ENCODE peak calls at places on chromosome 12, in four cellular contexts. One of them, this sample, is unnamed.

GRCh38 chr12:131407221-131408035 is 303.5 kb upstream of the SFSWAP start:
- DNase-seq in WERI-Rb-1: no peak
- DNase-seq in activated naive CD4-positive, alpha-beta T cell treated with Interleukin-2 at 50 U/mL for 16 hours: no peak
- DNase-seq in activated T-cell treated with anti-CD3 and anti-CD28 coated beads, Interleukin-2, amount 50 U/mL, for 72 hours: no peak
- DNase-seq in this sample: peak

GRCh38 chr12:90672081-90672480 is 282.9 kb downstream of the CCER1 start:
- DNase-seq in WERI-Rb-1: no peak
- DNase-seq in activated naive CD4-positive, alpha-beta T cell treated with Interleukin-2 at 50 U/mL for 16 hours: no peak
- DNase-seq in activated T-cell treated with anti-CD3 and anti-CD28 coated beads, Interleukin-2, amount 50 U/mL, for 72 hours: no peak
- DNase-seq in this sample: no peak

GRCh38 chr12:42296503-42297109 is 29.3 kb downstream of the ZCRB1 start:
- DNase-seq in activated naive CD4-positive, alpha-beta T cell treated with Interleukin-2 at 50 U/mL for 16 hours: no peak
- DNase-seq in WERI-Rb-1: no peak
- DNase-seq in activated T-cell treated with anti-CD3 and anti-CD28 coated beads, Interleukin-2, amount 50 U/mL, for 72 hours: no peak
- DNase-seq in this sample: no peak

GRCh38 chr12:12482959-12483358 is 79.7 kb downstream of the DUSP16 start:
- DNase-seq in WERI-Rb-1: no peak
- DNase-seq in activated naive CD4-positive, alpha-beta T cell treated with Interleukin-2 at 50 U/mL for 16 hours: no peak
- DNase-seq in activated T-cell treated with anti-CD3 and anti-CD28 coated beads, Interleukin-2, amount 50 U/mL, for 72 hours: no peak
- DNase-seq in this sample: no peak

GRCh38 chr12:116867523-116867922 is 13.7 kb downstream of the HRK start:
- DNase-seq in WERI-Rb-1: no peak
- DNase-seq in activated T-cell treated with anti-CD3 and anti-CD28 coated beads, Interleukin-2, amount 50 U/mL, for 72 hours: no peak
- DNase-seq in activated naive CD4-positive, alpha-beta T cell treated with Interleukin-2 at 50 U/mL for 16 hours: no peak
- DNase-seq in this sample: no peak

GRCh38 chr12:20588057-20588456 is 107.1 kb upstream of the SLCO1C1 start:
- DNase-seq in activated T-cell treated with anti-CD3 and anti-CD28 coated beads, Interleukin-2, amount 50 U/mL, for 72 hours: no peak
- DNase-seq in activated naive CD4-positive, alpha-beta T cell treated with Interleukin-2 at 50 U/mL for 16 hours: no peak
- DNase-seq in WERI-Rb-1: no peak
- DNase-seq in this sample: peak

GRCh38 chr12:11718768-11719253 is 69.3 kb downstream of the ETV6 start:
- DNase-seq in activated naive CD4-positive, alpha-beta T cell treated with Interleukin-2 at 50 U/mL for 16 hours: no peak
- DNase-seq in activated T-cell treated with anti-CD3 and anti-CD28 coated beads, Interleukin-2, amount 50 U/mL, for 72 hours: no peak
- DNase-seq in WERI-Rb-1: peak
- DNase-seq in this sample: peak

GRCh38 chr12:19575307-19576243 is 136.3 kb downstream of the AEBP2 start:
- DNase-seq in activated T-cell treated with anti-CD3 and anti-CD28 coated beads, Interleukin-2, amount 50 U/mL, for 72 hours: no peak
- DNase-seq in WERI-Rb-1: no peak
- DNase-seq in activated naive CD4-positive, alpha-beta T cell treated with Interleukin-2 at 50 U/mL for 16 hours: no peak
- DNase-seq in this sample: peak

GRCh38 chr12:12357697-12358476 is 1.0 kb downstream of the BORCS5 start:
- DNase-seq in activated T-cell treated with anti-CD3 and anti-CD28 coated beads, Interleukin-2, amount 50 U/mL, for 72 hours: no peak
- DNase-seq in WERI-Rb-1: no peak
- DNase-seq in activated naive CD4-positive, alpha-beta T cell treated with Interleukin-2 at 50 U/mL for 16 hours: peak
- DNase-seq in this sample: no peak

GRCh38 chr12:103441437-103442186 is 54.2 kb downstream of the C12orf42 start:
- DNase-seq in activated naive CD4-positive, alpha-beta T cell treated with Interleukin-2 at 50 U/mL for 16 hours: peak
- DNase-seq in activated T-cell treated with anti-CD3 and anti-CD28 coated beads, Interleukin-2, amount 50 U/mL, for 72 hours: peak
- DNase-seq in WERI-Rb-1: no peak
- DNase-seq in this sample: no peak

GRCh38 chr12:13913371-13913770 is 68.0 kb downstream of the GRIN2B start:
- DNase-seq in activated naive CD4-positive, alpha-beta T cell treated with Interleukin-2 at 50 U/mL for 16 hours: no peak
- DNase-seq in activated T-cell treated with anti-CD3 and anti-CD28 coated beads, Interleukin-2, amount 50 U/mL, for 72 hours: no peak
- DNase-seq in WERI-Rb-1: no peak
- DNase-seq in this sample: no peak

GRCh38 chr12:69254046-69254445 is 14.7 kb downstream of the CPSF6 start:
- DNase-seq in WERI-Rb-1: no peak
- DNase-seq in activated naive CD4-positive, alpha-beta T cell treated with Interleukin-2 at 50 U/mL for 16 hours: no peak
- DNase-seq in activated T-cell treated with anti-CD3 and anti-CD28 coated beads, Interleukin-2, amount 50 U/mL, for 72 hours: no peak
- DNase-seq in this sample: no peak

GRCh38 chr12:62738611-62739010 is 196.3 kb downstream of the PPM1H start:
- DNase-seq in activated T-cell treated with anti-CD3 and anti-CD28 coated beads, Interleukin-2, amount 50 U/mL, for 72 hours: no peak
- DNase-seq in activated naive CD4-positive, alpha-beta T cell treated with Interleukin-2 at 50 U/mL for 16 hours: no peak
- DNase-seq in WERI-Rb-1: no peak
- DNase-seq in this sample: no peak

GRCh38 chr12:96810057-96810456 is 97.0 kb upstream of the NEDD1 start:
- DNase-seq in WERI-Rb-1: no peak
- DNase-seq in activated naive CD4-positive, alpha-beta T cell treated with Interleukin-2 at 50 U/mL for 16 hours: no peak
- DNase-seq in activated T-cell treated with anti-CD3 and anti-CD28 coated beads, Interleukin-2, amount 50 U/mL, for 72 hours: no peak
- DNase-seq in this sample: no peak

GRCh38 chr12:100225491-100225890 is 24.9 kb downstream of the ACTR6 start:
- DNase-seq in activated T-cell treated with anti-CD3 and anti-CD28 coated beads, Interleukin-2, amount 50 U/mL, for 72 hours: no peak
- DNase-seq in WERI-Rb-1: no peak
- DNase-seq in activated naive CD4-positive, alpha-beta T cell treated with Interleukin-2 at 50 U/mL for 16 hours: no peak
- DNase-seq in this sample: no peak

GRCh38 chr12:98352218-98352811 is 163.1 kb upstream of the TMPO start:
- DNase-seq in activated T-cell treated with anti-CD3 and anti-CD28 coated beads, Interleukin-2, amount 50 U/mL, for 72 hours: no peak
- DNase-seq in WERI-Rb-1: no peak
- DNase-seq in activated naive CD4-positive, alpha-beta T cell treated with Interleukin-2 at 50 U/mL for 16 hours: no peak
- DNase-seq in this sample: no peak

GRCh38 chr12:127559349-127560040 is 707.5 kb upstream of the TMEM132C start:
- DNase-seq in activated naive CD4-positive, alpha-beta T cell treated with Interleukin-2 at 50 U/mL for 16 hours: peak
- DNase-seq in WERI-Rb-1: peak
- DNase-seq in activated T-cell treated with anti-CD3 and anti-CD28 coated beads, Interleukin-2, amount 50 U/mL, for 72 hours: peak
- DNase-seq in this sample: peak

GRCh38 chr12:10636611-10637010 is 23.2 kb upstream of the MAGOHB start:
- DNase-seq in WERI-Rb-1: no peak
- DNase-seq in activated naive CD4-positive, alpha-beta T cell treated with Interleukin-2 at 50 U/mL for 16 hours: no peak
- DNase-seq in activated T-cell treated with anti-CD3 and anti-CD28 coated beads, Interleukin-2, amount 50 U/mL, for 72 hours: no peak
- DNase-seq in this sample: no peak

GRCh38 chr12:45781080-45781479 is 51.6 kb downstream of the ARID2 start:
- DNase-seq in WERI-Rb-1: no peak
- DNase-seq in activated naive CD4-positive, alpha-beta T cell treated with Interleukin-2 at 50 U/mL for 16 hours: no peak
- DNase-seq in activated T-cell treated with anti-CD3 and anti-CD28 coated beads, Interleukin-2, amount 50 U/mL, for 72 hours: no peak
- DNase-seq in this sample: no peak

GRCh38 chr12:113854385-113855136 is 111.6 kb downstream of the RBM19 start:
- DNase-seq in WERI-Rb-1: no peak
- DNase-seq in activated naive CD4-positive, alpha-beta T cell treated with Interleukin-2 at 50 U/mL for 16 hours: no peak
- DNase-seq in activated T-cell treated with anti-CD3 and anti-CD28 coated beads, Interleukin-2, amount 50 U/mL, for 72 hours: no peak
- DNase-seq in this sample: no peak

GRCh38 chr12:13609874-13610273 is 371.5 kb downstream of the GRIN2B start:
- DNase-seq in activated naive CD4-positive, alpha-beta T cell treated with Interleukin-2 at 50 U/mL for 16 hours: no peak
- DNase-seq in activated T-cell treated with anti-CD3 and anti-CD28 coated beads, Interleukin-2, amount 50 U/mL, for 72 hours: no peak
- DNase-seq in WERI-Rb-1: no peak
- DNase-seq in this sample: no peak

GRCh38 chr12:128784030-128784770 is 39.6 kb downstream of the SLC15A4 start:
- DNase-seq in activated T-cell treated with anti-CD3 and anti-CD28 coated beads, Interleukin-2, amount 50 U/mL, for 72 hours: no peak
- DNase-seq in WERI-Rb-1: no peak
- DNase-seq in activated naive CD4-positive, alpha-beta T cell treated with Interleukin-2 at 50 U/mL for 16 hours: no peak
- DNase-seq in this sample: no peak

GRCh38 chr12:48004039-48004940 is at the start of gene COL2A1:
- DNase-seq in activated naive CD4-positive, alpha-beta T cell treated with Interleukin-2 at 50 U/mL for 16 hours: peak
- DNase-seq in WERI-Rb-1: no peak
- DNase-seq in activated T-cell treated with anti-CD3 and anti-CD28 coated beads, Interleukin-2, amount 50 U/mL, for 72 hours: peak
- DNase-seq in this sample: peak

GRCh38 chr12:99618657-99619056 is 28.9 kb upstream of the GARIN6 start:
- DNase-seq in activated naive CD4-positive, alpha-beta T cell treated with Interleukin-2 at 50 U/mL for 16 hours: no peak
- DNase-seq in activated T-cell treated with anti-CD3 and anti-CD28 coated beads, Interleukin-2, amount 50 U/mL, for 72 hours: no peak
- DNase-seq in WERI-Rb-1: no peak
- DNase-seq in this sample: no peak

GRCh38 chr12:75196865-75197264 is 12.8 kb downstream of the KCNC2 start:
- DNase-seq in activated naive CD4-positive, alpha-beta T cell treated with Interleukin-2 at 50 U/mL for 16 hours: no peak
- DNase-seq in activated T-cell treated with anti-CD3 and anti-CD28 coated beads, Interleukin-2, amount 50 U/mL, for 72 hours: no peak
- DNase-seq in WERI-Rb-1: no peak
- DNase-seq in this sample: no peak

GRCh38 chr12:29578731-29579130 is 81.2 kb upstream of the OVCH1 start:
- DNase-seq in activated T-cell treated with anti-CD3 and anti-CD28 coated beads, Interleukin-2, amount 50 U/mL, for 72 hours: no peak
- DNase-seq in WERI-Rb-1: no peak
- DNase-seq in activated naive CD4-positive, alpha-beta T cell treated with Interleukin-2 at 50 U/mL for 16 hours: no peak
- DNase-seq in this sample: no peak

GRCh38 chr12:70543444-70543843 is 93.8 kb downstream of the PTPRB start:
- DNase-seq in activated T-cell treated with anti-CD3 and anti-CD28 coated beads, Interleukin-2, amount 50 U/mL, for 72 hours: no peak
- DNase-seq in activated naive CD4-positive, alpha-beta T cell treated with Interleukin-2 at 50 U/mL for 16 hours: no peak
- DNase-seq in WERI-Rb-1: peak
- DNase-seq in this sample: no peak

GRCh38 chr12:115857923-115858322 is 419.6 kb downstream of the MED13L start:
- DNase-seq in activated T-cell treated with anti-CD3 and anti-CD28 coated beads, Interleukin-2, amount 50 U/mL, for 72 hours: no peak
- DNase-seq in WERI-Rb-1: no peak
- DNase-seq in activated naive CD4-positive, alpha-beta T cell treated with Interleukin-2 at 50 U/mL for 16 hours: no peak
- DNase-seq in this sample: no peak

GRCh38 chr12:109916045-109916444 is 16.0 kb downstream of the TCHP start:
- DNase-seq in activated T-cell treated with anti-CD3 and anti-CD28 coated beads, Interleukin-2, amount 50 U/mL, for 72 hours: no peak
- DNase-seq in activated naive CD4-positive, alpha-beta T cell treated with Interleukin-2 at 50 U/mL for 16 hours: no peak
- DNase-seq in WERI-Rb-1: no peak
- DNase-seq in this sample: no peak

GRCh38 chr12:14239350-14239934 is 126.0 kb upstream of the ATF7IP start:
- DNase-seq in activated T-cell treated with anti-CD3 and anti-CD28 coated beads, Interleukin-2, amount 50 U/mL, for 72 hours: peak
- DNase-seq in WERI-Rb-1: peak
- DNase-seq in activated naive CD4-positive, alpha-beta T cell treated with Interleukin-2 at 50 U/mL for 16 hours: peak
- DNase-seq in this sample: peak

GRCh38 chr12:2169489-2169888 is 116.7 kb downstream of the CACNA1C start:
- DNase-seq in activated T-cell treated with anti-CD3 and anti-CD28 coated beads, Interleukin-2, amount 50 U/mL, for 72 hours: no peak
- DNase-seq in activated naive CD4-positive, alpha-beta T cell treated with Interleukin-2 at 50 U/mL for 16 hours: no peak
- DNase-seq in WERI-Rb-1: no peak
- DNase-seq in this sample: no peak

GRCh38 chr12:108972226-108972757 is 48.6 kb downstream of the SVOP start:
- DNase-seq in activated T-cell treated with anti-CD3 and anti-CD28 coated beads, Interleukin-2, amount 50 U/mL, for 72 hours: no peak
- DNase-seq in WERI-Rb-1: no peak
- DNase-seq in activated naive CD4-positive, alpha-beta T cell treated with Interleukin-2 at 50 U/mL for 16 hours: no peak
- DNase-seq in this sample: no peak

GRCh38 chr12:52243774-52244614 is 11.0 kb downstream of the KRT7 start:
- DNase-seq in activated T-cell treated with anti-CD3 and anti-CD28 coated beads, Interleukin-2, amount 50 U/mL, for 72 hours: peak
- DNase-seq in WERI-Rb-1: no peak
- DNase-seq in activated naive CD4-positive, alpha-beta T cell treated with Interleukin-2 at 50 U/mL for 16 hours: peak
- DNase-seq in this sample: peak

GRCh38 chr12:74365178-74365964 is 172.3 kb upstream of the ATXN7L3B start:
- DNase-seq in activated naive CD4-positive, alpha-beta T cell treated with Interleukin-2 at 50 U/mL for 16 hours: no peak
- DNase-seq in activated T-cell treated with anti-CD3 and anti-CD28 coated beads, Interleukin-2, amount 50 U/mL, for 72 hours: peak
- DNase-seq in WERI-Rb-1: peak
- DNase-seq in this sample: peak

GRCh38 chr12:30902001-30902400 is 24.5 kb upstream of the TSPAN11 start:
- DNase-seq in WERI-Rb-1: no peak
- DNase-seq in activated naive CD4-positive, alpha-beta T cell treated with Interleukin-2 at 50 U/mL for 16 hours: no peak
- DNase-seq in activated T-cell treated with anti-CD3 and anti-CD28 coated beads, Interleukin-2, amount 50 U/mL, for 72 hours: no peak
- DNase-seq in this sample: no peak

GRCh38 chr12:58920956-58921861 is 905 bp upstream of the LRIG3 start:
- DNase-seq in activated naive CD4-positive, alpha-beta T cell treated with Interleukin-2 at 50 U/mL for 16 hours: no peak
- DNase-seq in WERI-Rb-1: no peak
- DNase-seq in activated T-cell treated with anti-CD3 and anti-CD28 coated beads, Interleukin-2, amount 50 U/mL, for 72 hours: no peak
- DNase-seq in this sample: no peak

This sample was measured in BE2C.